ENCODE peak calls at places on chromosomes 12 and 14, in eight cellular contexts. K is activated CD4-positive, alpha-beta T cell treated with anti-CD3 and anti-CD28 coated beads, Interleukin-2, amount 50 U/mL, for 1 hour; B is NCI-H510A treated with DMSO at 0.1 percent for 48 hours; U is amniotic stem cell; F is A549; S is NCI-H460; E is hypothalamus; Q is right cardiac atrium. T is an unnamed sample.

GRCh38 chr14:72740504-72740961 is 153.4 kb downstream of the DPF3 start:
- DNase-seq in K (no peak), B (no peak), U (no peak), F (no peak), S (no peak), E (no peak), Q (no peak), T (no peak)

GRCh38 chr14:104732355-104732804 is 8.4 kb downstream of the ADSS1 start:
- DNase-seq in K (no peak), B (no peak), U (no peak), F (peak), S (peak), E (no peak), Q (peak), T (peak)

GRCh38 chr12:9710584-9711375 is 22.1 kb downstream of the CLECL1 start:
- DNase-seq in K (no peak), B (no peak), U (no peak), F (no peak), S (no peak), E (no peak), Q (no peak), T (no peak)

GRCh38 chr14:51337520-51337919 is 97.5 kb downstream of the TMX1 start:
- DNase-seq in K (no peak), B (no peak), U (no peak), F (no peak), S (no peak), E (no peak), Q (no peak), T (no peak)

GRCh38 chr12:24380122-24380521 is 430.7 kb upstream of the SOX5 start:
- DNase-seq in K (no peak), B (no peak), U (no peak), F (no peak), S (no peak), E (no peak), Q (no peak), T (no peak)

GRCh38 chr12:16473610-16474326 is 126.3 kb downstream of the MGST1 start:
- DNase-seq in K (no peak), B (peak), U (no peak), F (no peak), S (no peak), E (no peak), Q (peak), T (no peak)

GRCh38 chr14:99758121-99758871 is 34.9 kb upstream of the EML1 start:
- DNase-seq in K (no peak), B (no peak), U (peak), F (no peak), S (no peak), E (no peak), Q (peak), T (peak)

GRCh38 chr14:87899228-87899627 is 93.8 kb downstream of the GALC start:
- DNase-seq in K (no peak), B (no peak), U (no peak), F (no peak), S (no peak), E (no peak), Q (no peak), T (no peak)

GRCh38 chr14:93954900-93955891 is 21.2 kb downstream of the ASB2 start:
- DNase-seq in K (peak), B (no peak), U (no peak), F (no peak), S (no peak), E (no peak), Q (no peak), T (no peak)

GRCh38 chr14:22883191-22883976 is at the start of gene REM2:
- DNase-seq in K (no peak), B (peak), U (no peak), F (no peak), S (no peak), E (no peak), Q (no peak), T (no peak)

GRCh38 chr12:124837249-124837897 is 26.3 kb downstream of the SCARB1 start:
- DNase-seq in K (no peak), B (no peak), U (no peak), F (no peak), S (no peak), E (no peak), Q (peak), T (no peak)

GRCh38 chr14:84468153-84468552 is 1061.8 kb upstream of the FLRT2 start:
- DNase-seq in K (no peak), B (no peak), U (peak), F (no peak), S (no peak), E (no peak), Q (no peak), T (no peak)

GRCh38 chr14:103973354-103973753 is 31.0 kb upstream of the RD3L start:
- DNase-seq in K (no peak), B (no peak), U (no peak), F (no peak), S (no peak), E (no peak), Q (no peak), T (no peak)

GRCh38 chr14:67187826-67188225 is 1.4 kb upstream of the GARIN2 start:
- DNase-seq in K (no peak), B (peak), U (no peak), F (no peak), S (no peak), E (no peak), Q (no peak), T (no peak)